ENCODE peak calls at places on chromosomes 12 and 14, in five cellular contexts. Y is substantia nigra, C is T-cell, A is astrocyte of the spinal cord, T is NCI-H2081. L is an unnamed sample.

GRCh38 chr14:36096090-36096489 is 80.4 kb downstream of the PTCSC3 start:
- DNase-seq in C (no peak), T (no peak), A (peak; percentile 39), Y (no peak), L (no peak)

GRCh38 chr14:54329082-54329695 is 67.6 kb upstream of the CDKN3 start:
- DNase-seq in T (peak; percentile 16), A (peak; percentile 78), Y (no peak), C (no peak), L (peak; percentile 30)

GRCh38 chr12:13340149-13340548 is 143.6 kb downstream of the EMP1 start:
- DNase-seq in A (no peak), C (no peak), Y (no peak), T (no peak), L (no peak)

GRCh38 chr14:31992051-31992450 is 85.1 kb upstream of the ARHGAP5 start:
- DNase-seq in A (peak; percentile 70), C (no peak), Y (no peak), T (no peak), L (no peak)

GRCh38 chr14:76056128-76056527 is 70.6 kb downstream of the IFT43 start:
- DNase-seq in Y (no peak), A (no peak), C (no peak), T (no peak), L (peak; percentile 1)

GRCh38 chr12:34395056-34396005 is 373.0 kb downstream of the ALG10 start:
- DNase-seq in T (no peak), C (no peak), Y (no peak), A (no peak), L (no peak)

GRCh38 chr12:69739287-69740191 is 879 bp downstream of the RAB3IP start:
- DNase-seq in C (peak; percentile 59), A (peak; percentile 38), Y (no peak), T (peak; percentile 70), L (peak; percentile 61)

GRCh38 chr12:110180591-110181005 is 56.4 kb downstream of the IFT81 start:
- DNase-seq in Y (no peak), T (no peak), C (no peak), A (peak; percentile 30), L (no peak)

GRCh38 chr14:60277605-60278190 is 28.7 kb downstream of the PPM1A start:
- DNase-seq in Y (no peak), T (no peak), C (no peak), A (no peak), L (no peak)

GRCh38 chr12:8038659-8039114 is 6.2 kb downstream of the FOXJ2 start:
- DNase-seq in C (peak; percentile 26), A (peak; percentile 59), Y (no peak), T (peak; percentile 79), L (peak; percentile 52)

GRCh38 chr14:59130472-59130871 is 58.0 kb upstream of the DAAM1 start:
- DNase-seq in A (no peak), Y (no peak), T (no peak), C (no peak), L (no peak)

GRCh38 chr14:31278883-31279282 is 71.3 kb upstream of the HECTD1 start:
- DNase-seq in T (no peak), C (no peak), A (no peak), Y (no peak), L (no peak)

GRCh38 chr14:100103261-100104005 is 38.2 kb downstream of the EVL start:
- DNase-seq in C (no peak), T (no peak), Y (no peak), A (peak; percentile 19), L (no peak)

GRCh38 chr14:52977798-52978197 is 26.9 kb upstream of the FERMT2 start:
- DNase-seq in Y (no peak), A (peak; percentile 12), C (no peak), T (peak; percentile 1), L (peak; percentile 62)

GRCh38 chr12:43079481-43079880 is 472.5 kb downstream of the ADAMTS20 start:
- DNase-seq in Y (no peak), A (no peak), C (no peak), T (no peak), L (no peak)

GRCh38 chr12:52318241-52318990 is 2.8 kb downstream of the KRT83 start:
- DNase-seq in C (no peak), Y (no peak), A (no peak), T (no peak), L (no peak)

GRCh38 chr12:57740656-57741412 is 2.3 kb upstream of the AGAP2 start:
- DNase-seq in T (no peak), A (no peak), Y (no peak), C (peak; percentile 83), L (no peak)

GRCh38 chr12:13102481-13103195 is 829 bp downstream of the GSG1 start:
- DNase-seq in Y (no peak), A (peak; percentile 42), C (no peak), T (no peak), L (no peak)

GRCh38 chr14:35286707-35287106 is 5.5 kb upstream of the PSMA6 start:
- DNase-seq in A (no peak), T (no peak), C (no peak), Y (no peak), L (no peak)

GRCh38 chr14:102988054-102988453 is 65.6 kb downstream of the AMN start:
- DNase-seq in A (peak; percentile 24), T (no peak), C (no peak), Y (no peak), L (no peak)

GRCh38 chr12:8081228-8081920 is 700 bp upstream of the NECAP1 start:
- DNase-seq in C (peak; percentile 19), Y (no peak), T (no peak), A (no peak), L (no peak)

L was measured in SHP77.